ENCODE peak calls at places on chromosome 20, in seven cellular contexts. V is H9, E is IMR-90, T is mesendoderm, A is neuronal stem cell, P is H1, L is trophoblast cell. W is an unnamed sample.

GRCh38 chr20:59326188-59326587 is 25.8 kb downstream of the EDN3 start:
- DNase-seq in E (no peak), L (no peak), A (no peak), V (no peak), T (no peak), P (no peak), W (no peak)

GRCh38 chr20:53922901-53923314 is 147.5 kb downstream of the BCAS1 start:
- DNase-seq in L (no peak), P (no peak), E (no peak), T (no peak), A (no peak), V (no peak), W (no peak)

GRCh38 chr20:60437418-60437817 is 479.2 kb downstream of the CDH26 start:
- DNase-seq in L (no peak), T (no peak), V (no peak), A (no peak), E (no peak), P (no peak), W (no peak)

GRCh38 chr20:40314278-40314677 is 374.8 kb downstream of the MAFB start:
- DNase-seq in L (no peak), A (no peak), E (no peak), P (no peak), T (no peak), V (no peak), W (no peak)

GRCh38 chr20:23670361-23670760 is 18.5 kb downstream of the CST4 start:
- DNase-seq in L (no peak), T (no peak), E (no peak), P (no peak), V (no peak), A (no peak), W (no peak)

GRCh38 chr20:58619847-58620431 is 31.1 kb upstream of the STX16 start:
- DNase-seq in A (no peak), T (peak), V (peak), L (no peak), P (peak), E (no peak), W (no peak)

GRCh38 chr20:35001596-35002362 is 46.1 kb downstream of the MYH7B start:
- DNase-seq in L (no peak), A (no peak), V (no peak), E (no peak), P (no peak), T (no peak), W (no peak)

GRCh38 chr20:19996970-19997369 is 20.2 kb upstream of the NAA20 start:
- DNase-seq in A (no peak), E (no peak), T (no peak), L (no peak), P (no peak), V (no peak), W (no peak)

GRCh38 chr20:50655325-50655880 is 35.9 kb downstream of the RIPOR3 start:
- DNase-seq in V (no peak), L (no peak), P (no peak), T (no peak), E (peak), A (no peak), W (peak)

GRCh38 chr20:35637266-35637665 is 21.6 kb downstream of the SPAG4 start:
- DNase-seq in P (no peak), V (no peak), E (no peak), L (no peak), T (no peak), A (no peak), W (no peak)

GRCh38 chr20:50731930-50732690 is 730 bp downstream of the PARD6B start:
- DNase-seq in E (no peak), T (peak), P (no peak), V (peak), L (peak), A (peak), W (no peak)

GRCh38 chr20:63081351-63081750 is 74.6 kb upstream of the BHLHE23 start:
- DNase-seq in E (no peak), T (no peak), A (no peak), L (no peak), P (no peak), V (no peak), W (no peak)

GRCh38 chr20:46088409-46089075 is 1.2 kb downstream of the NCOA5 start:
- DNase-seq in A (no peak), T (no peak), P (no peak), L (peak), E (peak), V (no peak), W (peak)

GRCh38 chr20:59010995-59011873 is 4.2 kb upstream of the CTSZ start:
- DNase-seq in A (no peak), L (peak), E (peak), P (no peak), V (no peak), T (peak), W (peak)

GRCh38 chr20:23096986-23097520 is 10.9 kb upstream of the CD93 start:
- DNase-seq in T (no peak), V (no peak), P (no peak), A (no peak), L (peak), E (no peak), W (no peak)

GRCh38 chr20:59775221-59776055 is 158.0 kb downstream of the SYCP2 start:
- DNase-seq in P (no peak), T (no peak), E (no peak), A (no peak), L (no peak), V (peak), W (no peak)

GRCh38 chr20:31719644-31720485 is 2.8 kb downstream of the BCL2L1 start:
- DNase-seq in L (peak), T (peak), E (no peak), P (no peak), V (peak), A (no peak), W (no peak)

GRCh38 chr20:11337361-11338130 is 580.1 kb upstream of the BTBD3 start:
- DNase-seq in V (no peak), E (no peak), A (no peak), P (no peak), L (no peak), T (peak), W (no peak)

GRCh38 chr20:3758566-3758965 is 9.0 kb downstream of the ADISSP start:
- DNase-seq in T (no peak), P (no peak), V (no peak), L (no peak), E (no peak), A (no peak), W (no peak)

GRCh38 chr20:48482790-48483189 is 345.0 kb downstream of the PREX1 start:
- DNase-seq in L (no peak), V (no peak), A (no peak), E (no peak), T (no peak), P (no peak), W (no peak)

GRCh38 chr20:4961746-4962145 is 39.6 kb downstream of the SLC23A2 start:
- DNase-seq in E (peak), A (no peak), V (no peak), T (peak), L (peak), P (no peak), W (peak)

GRCh38 chr20:53878262-53879047 is 191.9 kb downstream of the BCAS1 start:
- DNase-seq in T (no peak), V (no peak), L (no peak), P (no peak), A (no peak), E (no peak), W (peak)

GRCh38 chr20:17809714-17810631 is 110.2 kb downstream of the BANF2 start:
- DNase-seq in A (no peak), V (no peak), L (no peak), E (peak), T (peak), P (no peak), W (peak)

GRCh38 chr20:6028795-6029194 is 25.1 kb downstream of the LRRN4 start:
- DNase-seq in P (no peak), A (no peak), T (no peak), E (no peak), L (no peak), V (no peak), W (no peak)

GRCh38 chr20:39066464-39066863 is 104.3 kb downstream of the DHX35 start:
- DNase-seq in L (no peak), A (peak), V (peak), E (no peak), P (peak), T (peak), W (no peak)

GRCh38 chr20:24138126-24138857 is 149.7 kb upstream of the GGTLC1 start:
- DNase-seq in E (no peak), P (no peak), V (no peak), T (no peak), L (peak), A (no peak), W (no peak)

GRCh38 chr20:39433461-39433860 is 471.3 kb downstream of the DHX35 start:
- DNase-seq in E (no peak), P (no peak), A (no peak), V (no peak), T (no peak), L (no peak), W (no peak)

GRCh38 chr20:24779166-24779565 is 169.9 kb upstream of the CST7 start:
- DNase-seq in L (no peak), A (no peak), P (no peak), E (no peak), T (no peak), V (peak), W (no peak)

GRCh38 chr20:43731469-43731868 is 4.7 kb upstream of the GTSF1L start:
- DNase-seq in P (no peak), V (no peak), T (no peak), E (peak), A (no peak), L (no peak), W (peak)

GRCh38 chr20:43564993-43565757 is 6.3 kb downstream of the SGK2 start:
- DNase-seq in L (no peak), V (no peak), A (no peak), T (no peak), E (no peak), P (no peak), W (no peak)

GRCh38 chr20:11728937-11729336 is 188.8 kb upstream of the BTBD3 start:
- DNase-seq in L (no peak), T (no peak), E (no peak), V (no peak), A (no peak), P (no peak), W (no peak)

GRCh38 chr20:15542655-15543054 is 1030.6 kb downstream of the KIF16B start:
- DNase-seq in P (no peak), A (no peak), L (no peak), T (no peak), E (no peak), V (no peak), W (no peak)

GRCh38 chr20:50368813-50369224 is 141.4 kb upstream of the PTPN1 start:
- DNase-seq in T (peak), P (no peak), V (no peak), L (peak), E (peak), A (no peak), W (peak)

GRCh38 chr20:40630723-40631631 is 58.1 kb downstream of the MAFB start:
- DNase-seq in V (no peak), A (no peak), T (no peak), E (no peak), P (no peak), L (peak), W (no peak)

GRCh38 chr20:7967199-7967844 is 27.1 kb upstream of the HAO1 start:
- DNase-seq in T (peak), P (no peak), E (peak), V (no peak), A (no peak), L (peak), W (no peak)

GRCh38 chr20:57313230-57313629 is 16.4 kb upstream of the SPO11 start:
- DNase-seq in T (no peak), V (no peak), E (no peak), L (no peak), A (no peak), P (no peak), W (no peak)

GRCh38 chr20:57312138-57312537 is 17.5 kb upstream of the SPO11 start:
- DNase-seq in A (no peak), P (no peak), V (no peak), L (peak), E (no peak), T (no peak), W (no peak)

GRCh38 chr20:57315083-57315963 is 14.3 kb upstream of the SPO11 start:
- DNase-seq in T (no peak), V (no peak), E (no peak), L (no peak), A (no peak), P (no peak), W (no peak)

GRCh38 chr20:57315964-57316480 is 13.6 kb upstream of the SPO11 start:
- DNase-seq in E (no peak), P (no peak), T (no peak), L (peak), V (no peak), A (no peak), W (no peak)

DNA sequence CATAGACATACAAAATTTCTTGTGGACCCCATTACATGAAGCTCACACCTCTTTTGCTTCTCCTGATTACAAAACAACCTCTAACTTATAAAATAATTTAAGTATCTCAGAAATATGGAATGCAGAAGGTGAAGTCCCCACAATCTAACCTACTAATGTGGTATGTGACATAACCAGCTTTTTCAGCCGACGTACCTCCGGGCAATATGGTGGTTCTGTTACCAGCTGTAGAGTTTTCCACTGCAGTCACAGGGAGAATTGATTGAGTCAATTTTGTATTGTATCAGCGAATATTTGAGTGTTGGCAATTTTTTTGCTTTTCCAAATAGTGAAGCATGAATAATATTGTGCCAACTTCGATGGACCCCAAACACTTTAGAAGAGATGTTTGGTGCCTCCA is 15.7 kb upstream of the SPO11 start:
- DNase-seq in E (no peak), P (no peak), L (peak), A (no peak), T (no peak), V (no peak), W (no peak)
- H3K23ac ChIP-seq in E (no peak), P (no peak), L (no peak), A (no peak), T (no peak), V (no peak), W (no peak)

GRCh38 chr20:47400685-47401084 is 44.2 kb upstream of the ZMYND8 start:
- DNase-seq in P (no peak), V (peak), A (no peak), L (no peak), T (peak), E (no peak), W (no peak)

GRCh38 chr20:47392015-47392720 is 35.7 kb upstream of the ZMYND8 start:
- DNase-seq in L (peak), A (no peak), T (peak), V (no peak), E (peak), P (no peak), W (peak)

GRCh38 chr20:47396762-47397476 is 40.4 kb upstream of the ZMYND8 start:
- DNase-seq in P (no peak), V (no peak), E (no peak), A (no peak), L (no peak), T (no peak), W (peak)

GRCh38 chr20:47392721-47393073 is 36.2 kb upstream of the ZMYND8 start:
- DNase-seq in V (no peak), P (no peak), A (no peak), E (peak), L (peak), T (no peak), W (peak)

DNA sequence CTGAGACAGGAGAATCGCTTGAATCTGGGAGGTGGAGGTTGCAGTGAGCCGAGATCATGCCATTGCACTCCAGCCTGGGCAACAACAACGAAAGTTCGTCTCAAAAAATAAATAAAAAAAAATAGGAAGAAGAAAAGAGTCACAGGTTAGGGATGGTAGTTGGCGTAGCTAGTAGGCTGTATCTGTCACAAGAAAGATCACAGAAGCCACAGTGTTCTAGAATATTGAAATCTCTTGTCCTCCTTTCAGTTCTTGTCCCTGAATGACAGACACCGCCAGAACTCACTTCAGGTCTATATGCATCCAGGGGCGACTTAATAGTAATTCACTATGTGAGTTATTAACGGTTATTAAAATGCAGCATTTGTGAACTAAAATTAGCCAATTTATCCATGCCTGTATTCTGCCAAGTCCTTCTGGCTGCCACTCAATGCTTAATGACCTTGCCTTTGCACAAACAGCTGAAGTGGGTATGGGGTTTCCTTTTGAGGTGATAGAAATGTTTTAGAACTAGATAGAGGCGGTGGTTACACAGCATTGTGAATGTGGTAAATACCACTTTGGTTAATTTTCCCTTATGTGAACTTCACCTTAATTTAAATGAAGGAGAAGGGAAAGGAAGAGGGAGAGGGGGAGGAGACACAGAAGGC is 41.3 kb upstream of the ZMYND8 start:
- DNase-seq in A (no peak), V (no peak), E (no peak), T (no peak), L (no peak), P (no peak), W (no peak)
- H2AK5ac ChIP-seq in A (no peak), V (no peak), E (no peak), T (no peak), L (no peak), P (no peak), W (no peak)

GRCh38 chr20:1946442-1946761 is 47.5 kb downstream of the PDYN start:
- DNase-seq in E (no peak), L (no peak), A (no peak), V (no peak), P (no peak), T (no peak), W (no peak)
- H3K4me2 ChIP-seq in E (peak), L (peak), A (peak), V (peak), P (peak), T (peak), W (no peak)

DNA sequence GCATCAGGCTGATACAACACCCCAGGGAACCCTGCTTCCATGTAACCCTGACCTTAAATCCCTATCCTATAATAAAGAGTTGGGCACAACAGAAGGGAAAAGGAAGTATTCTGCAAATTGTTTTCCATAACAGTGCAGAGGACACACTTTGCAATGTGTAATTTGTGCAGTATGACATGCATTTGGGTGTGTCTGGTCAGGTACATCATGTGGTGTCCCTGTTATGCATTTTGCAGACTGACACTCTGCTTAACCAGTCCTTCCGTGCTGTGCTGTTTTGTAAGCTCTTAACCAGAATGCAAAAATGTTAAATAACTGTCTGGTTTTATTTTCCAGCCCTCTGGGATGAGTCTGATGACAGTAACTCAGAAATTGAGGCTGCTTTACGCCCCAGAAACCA is 57.0 kb upstream of the XRN2 start:
- DNase-seq in A (no peak), T (no peak), V (no peak), L (peak), P (no peak), E (no peak), W (no peak)
- H3K23ac ChIP-seq in A (no peak), T (no peak), V (no peak), L (no peak), P (no peak), E (no peak), W (no peak)

W was measured in mesenchymal stem cell.